ENCODE peak calls at places on chromosomes 6 and 20, in nine cellular contexts. One of them, this sample, is unnamed.

GRCh38 chr20:16580596-16580995 is 7.3 kb upstream of the KIF16B start:
- DNase-seq in heart left ventricle: no peak
- DNase-seq in dorsolateral prefrontal cortex: no peak
- DNase-seq in CD8-positive, alpha-beta T cell: no peak
- DNase-seq in cardiac fibroblast: no peak
- DNase-seq in neural progenitor cell: no peak
- DNase-seq in hepatocyte: no peak
- DNase-seq in mucosa of descending colon: no peak
- DNase-seq in brain microvascular endothelial cell: no peak
- DNase-seq in this sample: peak

GRCh38 chr20:25127761-25128537 is 46.0 kb upstream of the VSX1 start:
- DNase-seq in heart left ventricle: no peak
- DNase-seq in dorsolateral prefrontal cortex: no peak
- DNase-seq in CD8-positive, alpha-beta T cell: no peak
- DNase-seq in cardiac fibroblast: no peak
- DNase-seq in neural progenitor cell: no peak
- DNase-seq in hepatocyte: no peak
- DNase-seq in mucosa of descending colon: no peak
- DNase-seq in brain microvascular endothelial cell: no peak
- DNase-seq in this sample: no peak

GRCh38 chr20:50758469-50758868 is 27.1 kb downstream of the PARD6B start:
- DNase-seq in heart left ventricle: no peak
- DNase-seq in dorsolateral prefrontal cortex: no peak
- DNase-seq in CD8-positive, alpha-beta T cell: no peak
- DNase-seq in cardiac fibroblast: peak
- DNase-seq in neural progenitor cell: no peak
- DNase-seq in hepatocyte: no peak
- DNase-seq in mucosa of descending colon: no peak
- DNase-seq in brain microvascular endothelial cell: no peak
- DNase-seq in this sample: peak

GRCh38 chr20:5844063-5844681 is 94.0 kb downstream of the SHLD1 start:
- DNase-seq in heart left ventricle: no peak
- DNase-seq in dorsolateral prefrontal cortex: no peak
- DNase-seq in CD8-positive, alpha-beta T cell: peak
- DNase-seq in cardiac fibroblast: peak
- DNase-seq in neural progenitor cell: no peak
- DNase-seq in hepatocyte: no peak
- DNase-seq in mucosa of descending colon: no peak
- DNase-seq in brain microvascular endothelial cell: peak
- DNase-seq in this sample: no peak

GRCh38 chr6:129901910-129902309 is 40.8 kb upstream of the TMEM244 start:
- DNase-seq in heart left ventricle: no peak
- DNase-seq in dorsolateral prefrontal cortex: no peak
- DNase-seq in CD8-positive, alpha-beta T cell: no peak
- DNase-seq in cardiac fibroblast: peak
- DNase-seq in neural progenitor cell: no peak
- DNase-seq in hepatocyte: no peak
- DNase-seq in mucosa of descending colon: no peak
- DNase-seq in brain microvascular endothelial cell: peak
- DNase-seq in this sample: no peak

GRCh38 chr6:43957273-43957672 is 170.0 kb downstream of the MRPL14 start:
- DNase-seq in heart left ventricle: no peak
- DNase-seq in dorsolateral prefrontal cortex: no peak
- DNase-seq in CD8-positive, alpha-beta T cell: no peak
- DNase-seq in cardiac fibroblast: no peak
- DNase-seq in neural progenitor cell: no peak
- DNase-seq in hepatocyte: no peak
- DNase-seq in mucosa of descending colon: no peak
- DNase-seq in brain microvascular endothelial cell: no peak
- DNase-seq in this sample: no peak

GRCh38 chr20:48879609-48880008 is 41.9 kb upstream of the ARFGEF2 start:
- DNase-seq in heart left ventricle: no peak
- DNase-seq in dorsolateral prefrontal cortex: no peak
- DNase-seq in CD8-positive, alpha-beta T cell: no peak
- DNase-seq in cardiac fibroblast: peak
- DNase-seq in neural progenitor cell: no peak
- DNase-seq in hepatocyte: no peak
- DNase-seq in mucosa of descending colon: no peak
- DNase-seq in brain microvascular endothelial cell: peak
- DNase-seq in this sample: no peak

GRCh38 chr6:27863962-27864905 is 48.0 kb downstream of the OR2B2 start:
- DNase-seq in heart left ventricle: no peak
- DNase-seq in dorsolateral prefrontal cortex: no peak
- DNase-seq in CD8-positive, alpha-beta T cell: no peak
- DNase-seq in cardiac fibroblast: peak
- DNase-seq in neural progenitor cell: no peak
- DNase-seq in hepatocyte: no peak
- DNase-seq in mucosa of descending colon: no peak
- DNase-seq in brain microvascular endothelial cell: peak
- DNase-seq in this sample: peak

GRCh38 chr6:252775-253526 is 39.3 kb upstream of the DUSP22 start:
- DNase-seq in heart left ventricle: no peak
- DNase-seq in dorsolateral prefrontal cortex: no peak
- DNase-seq in CD8-positive, alpha-beta T cell: no peak
- DNase-seq in cardiac fibroblast: no peak
- DNase-seq in neural progenitor cell: no peak
- DNase-seq in hepatocyte: no peak
- DNase-seq in mucosa of descending colon: no peak
- DNase-seq in brain microvascular endothelial cell: no peak
- DNase-seq in this sample: no peak

GRCh38 chr6:85747093-85747492 is 104.4 kb upstream of the SYNCRIP start:
- DNase-seq in heart left ventricle: no peak
- DNase-seq in dorsolateral prefrontal cortex: no peak
- DNase-seq in CD8-positive, alpha-beta T cell: no peak
- DNase-seq in cardiac fibroblast: peak
- DNase-seq in neural progenitor cell: no peak
- DNase-seq in hepatocyte: no peak
- DNase-seq in mucosa of descending colon: no peak
- DNase-seq in brain microvascular endothelial cell: no peak
- DNase-seq in this sample: no peak

GRCh38 chr6:112253842-112254816 is at the start of gene LAMA4:
- DNase-seq in heart left ventricle: peak
- DNase-seq in dorsolateral prefrontal cortex: no peak
- DNase-seq in CD8-positive, alpha-beta T cell: no peak
- DNase-seq in cardiac fibroblast: peak
- DNase-seq in neural progenitor cell: peak
- DNase-seq in hepatocyte: peak
- DNase-seq in mucosa of descending colon: no peak
- DNase-seq in brain microvascular endothelial cell: peak
- DNase-seq in this sample: peak

GRCh38 chr20:64165866-64166600 is 1.8 kb downstream of the MYT1 start:
- DNase-seq in heart left ventricle: no peak
- DNase-seq in dorsolateral prefrontal cortex: no peak
- DNase-seq in CD8-positive, alpha-beta T cell: no peak
- DNase-seq in cardiac fibroblast: no peak
- DNase-seq in neural progenitor cell: no peak
- DNase-seq in hepatocyte: no peak
- DNase-seq in mucosa of descending colon: no peak
- DNase-seq in brain microvascular endothelial cell: no peak
- DNase-seq in this sample: no peak

GRCh38 chr20:15967334-15967733 is 605.9 kb downstream of the KIF16B start:
- DNase-seq in heart left ventricle: no peak
- DNase-seq in dorsolateral prefrontal cortex: no peak
- DNase-seq in CD8-positive, alpha-beta T cell: no peak
- DNase-seq in cardiac fibroblast: no peak
- DNase-seq in neural progenitor cell: no peak
- DNase-seq in hepatocyte: no peak
- DNase-seq in mucosa of descending colon: no peak
- DNase-seq in brain microvascular endothelial cell: no peak
- DNase-seq in this sample: no peak

GRCh38 chr6:95410168-95410567 is 167.2 kb upstream of the MANEA start:
- DNase-seq in heart left ventricle: no peak
- DNase-seq in dorsolateral prefrontal cortex: no peak
- DNase-seq in CD8-positive, alpha-beta T cell: no peak
- DNase-seq in cardiac fibroblast: no peak
- DNase-seq in neural progenitor cell: no peak
- DNase-seq in hepatocyte: no peak
- DNase-seq in mucosa of descending colon: no peak
- DNase-seq in brain microvascular endothelial cell: no peak
- DNase-seq in this sample: no peak
- H3K4me3 ChIP-seq in heart left ventricle: no peak
- H3K4me3 ChIP-seq in dorsolateral prefrontal cortex: no peak
- H3K4me3 ChIP-seq in CD8-positive, alpha-beta T cell: no peak
- H3K4me3 ChIP-seq in cardiac fibroblast: no peak
- H3K4me3 ChIP-seq in neural progenitor cell: no peak
- H3K4me3 ChIP-seq in hepatocyte: no peak
- H3K4me3 ChIP-seq in mucosa of descending colon: no peak
- H3K4me3 ChIP-seq in brain microvascular endothelial cell: no peak
- H3K4me3 ChIP-seq in this sample: no peak

DNA sequence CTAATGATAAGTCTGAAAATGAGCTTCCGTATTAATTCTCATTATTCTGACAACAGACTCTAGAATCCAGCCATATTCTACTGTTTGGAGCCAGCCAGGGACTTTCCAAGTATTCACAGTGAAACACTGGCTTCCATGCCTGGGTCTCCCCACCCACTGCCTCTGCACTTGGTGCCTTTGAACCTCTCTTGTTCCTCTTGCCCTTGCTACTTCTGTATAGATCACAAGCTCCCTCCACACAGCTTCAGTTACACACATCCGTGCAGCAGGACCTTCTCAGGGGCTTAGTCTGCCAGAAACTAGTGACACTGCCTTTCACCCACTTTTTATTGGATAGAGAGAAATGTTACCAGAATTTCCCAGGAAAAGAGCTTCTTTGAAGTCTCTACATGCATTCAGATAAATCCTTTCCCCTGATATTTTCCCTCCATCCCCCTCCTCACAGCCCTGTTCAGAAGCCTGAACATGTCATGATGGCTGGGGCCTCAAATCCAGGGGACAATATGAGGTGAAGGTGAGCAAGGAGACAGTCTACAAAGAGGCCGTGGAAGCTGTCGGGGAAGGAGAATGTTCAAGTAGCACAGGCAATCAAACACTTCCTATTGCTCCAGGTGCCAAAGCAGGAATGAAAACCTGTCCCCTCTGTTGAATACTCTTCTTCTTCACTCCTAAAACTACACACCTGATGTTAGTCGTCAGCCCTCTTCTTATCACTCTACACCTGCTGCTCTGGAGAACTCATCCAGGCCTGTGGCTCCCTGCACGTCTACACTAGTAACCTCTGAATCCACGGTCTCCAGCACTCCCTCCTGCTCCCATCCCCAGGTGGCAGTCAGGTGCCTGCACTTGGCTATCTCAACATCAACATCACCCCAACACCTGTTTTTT is 20.1 kb upstream of the HLA-DOA start:
- DNase-seq in heart left ventricle: peak
- DNase-seq in dorsolateral prefrontal cortex: no peak
- DNase-seq in CD8-positive, alpha-beta T cell: no peak
- DNase-seq in cardiac fibroblast: no peak
- DNase-seq in neural progenitor cell: no peak
- DNase-seq in hepatocyte: no peak
- DNase-seq in mucosa of descending colon: no peak
- DNase-seq in brain microvascular endothelial cell: peak
- DNase-seq in this sample: no peak
- TF ChIP-seq CTCF in heart left ventricle: no peak
- TF ChIP-seq CTCF in dorsolateral prefrontal cortex: no peak
- TF ChIP-seq CTCF in CD8-positive, alpha-beta T cell: no peak
- TF ChIP-seq CTCF in cardiac fibroblast: no peak
- TF ChIP-seq CTCF in neural progenitor cell: no peak
- TF ChIP-seq CTCF in hepatocyte: no peak
- TF ChIP-seq CTCF in mucosa of descending colon: no peak
- TF ChIP-seq CTCF in brain microvascular endothelial cell: no peak
- TF ChIP-seq CTCF in this sample: no peak

GRCh38 chr6:24691550-24691949 is 24.7 kb downstream of the ACOT13 start:
- DNase-seq in heart left ventricle: no peak
- DNase-seq in dorsolateral prefrontal cortex: no peak
- DNase-seq in CD8-positive, alpha-beta T cell: no peak
- DNase-seq in cardiac fibroblast: no peak
- DNase-seq in neural progenitor cell: no peak
- DNase-seq in hepatocyte: no peak
- DNase-seq in mucosa of descending colon: no peak
- DNase-seq in brain microvascular endothelial cell: no peak
- DNase-seq in this sample: no peak

GRCh38 chr6:24692851-24693592 is 25.9 kb downstream of the C6orf62 start:
- DNase-seq in heart left ventricle: no peak
- DNase-seq in dorsolateral prefrontal cortex: no peak
- DNase-seq in CD8-positive, alpha-beta T cell: no peak
- DNase-seq in cardiac fibroblast: no peak
- DNase-seq in neural progenitor cell: no peak
- DNase-seq in hepatocyte: no peak
- DNase-seq in mucosa of descending colon: no peak
- DNase-seq in brain microvascular endothelial cell: no peak
- DNase-seq in this sample: no peak

GRCh38 chr6:24692003-24692402 is 25.1 kb downstream of the ACOT13 start:
- DNase-seq in heart left ventricle: peak
- DNase-seq in dorsolateral prefrontal cortex: no peak
- DNase-seq in CD8-positive, alpha-beta T cell: no peak
- DNase-seq in cardiac fibroblast: no peak
- DNase-seq in neural progenitor cell: no peak
- DNase-seq in hepatocyte: no peak
- DNase-seq in mucosa of descending colon: no peak
- DNase-seq in brain microvascular endothelial cell: no peak
- DNase-seq in this sample: no peak

GRCh38 chr6:24694198-24694597 is 24.8 kb downstream of the C6orf62 start:
- DNase-seq in heart left ventricle: no peak
- DNase-seq in dorsolateral prefrontal cortex: no peak
- DNase-seq in CD8-positive, alpha-beta T cell: no peak
- DNase-seq in cardiac fibroblast: no peak
- DNase-seq in neural progenitor cell: no peak
- DNase-seq in hepatocyte: no peak
- DNase-seq in mucosa of descending colon: no peak
- DNase-seq in brain microvascular endothelial cell: no peak
- DNase-seq in this sample: no peak

DNA sequence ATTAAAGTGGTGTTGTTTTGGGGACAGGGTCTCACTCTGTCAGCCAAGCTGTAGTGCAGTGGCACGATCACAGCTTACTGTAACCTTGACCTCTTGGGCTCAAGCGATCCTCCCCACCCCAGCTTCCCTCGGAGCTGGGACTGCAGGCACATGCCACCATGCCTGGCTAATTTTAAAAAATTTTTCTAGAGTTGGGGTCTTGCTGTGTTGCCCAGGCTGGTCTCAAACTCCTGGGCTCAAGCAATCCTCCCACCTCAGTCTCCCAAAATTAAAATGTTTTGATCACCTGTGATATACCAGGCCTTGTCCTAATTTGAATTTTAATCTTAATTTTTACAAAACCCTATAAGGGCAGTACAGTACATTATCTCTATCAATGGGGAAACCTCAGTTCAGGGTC is 25.5 kb downstream of the ACOT13 start:
- DNase-seq in heart left ventricle: no peak
- DNase-seq in dorsolateral prefrontal cortex: no peak
- DNase-seq in CD8-positive, alpha-beta T cell: no peak
- DNase-seq in cardiac fibroblast: no peak
- DNase-seq in neural progenitor cell: no peak
- DNase-seq in hepatocyte: no peak
- DNase-seq in mucosa of descending colon: no peak
- DNase-seq in brain microvascular endothelial cell: no peak
- DNase-seq in this sample: no peak
- H3K4me3 ChIP-seq in heart left ventricle: no peak
- H3K4me3 ChIP-seq in dorsolateral prefrontal cortex: no peak
- H3K4me3 ChIP-seq in CD8-positive, alpha-beta T cell: no peak
- H3K4me3 ChIP-seq in cardiac fibroblast: no peak
- H3K4me3 ChIP-seq in neural progenitor cell: no peak
- H3K4me3 ChIP-seq in hepatocyte: no peak
- H3K4me3 ChIP-seq in mucosa of descending colon: no peak
- H3K4me3 ChIP-seq in brain microvascular endothelial cell: no peak
- H3K4me3 ChIP-seq in this sample: no peak

DNA sequence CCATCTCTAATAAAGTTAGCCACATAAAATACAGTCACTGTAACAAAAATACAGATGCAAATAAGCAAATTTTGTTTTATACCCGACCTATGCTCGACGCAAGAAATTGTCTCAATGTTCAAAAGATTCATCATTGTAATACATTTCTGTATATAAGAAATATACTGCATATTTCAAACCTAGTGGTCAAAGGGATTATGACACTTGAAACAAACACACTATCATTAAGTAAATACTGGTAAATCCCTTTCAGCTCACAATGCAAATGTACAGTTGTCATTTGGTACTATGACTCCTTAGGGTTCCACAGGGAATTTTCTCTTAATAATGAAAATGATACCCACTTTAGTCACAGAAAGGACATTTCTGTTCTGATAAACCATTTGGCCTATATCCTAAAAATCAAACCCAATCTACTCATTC is 2.2 kb downstream of the HIVEP2 start:
- DNase-seq in heart left ventricle: no peak
- DNase-seq in dorsolateral prefrontal cortex: no peak
- DNase-seq in CD8-positive, alpha-beta T cell: no peak
- DNase-seq in cardiac fibroblast: peak
- DNase-seq in neural progenitor cell: no peak
- DNase-seq in hepatocyte: peak
- DNase-seq in mucosa of descending colon: no peak
- DNase-seq in brain microvascular endothelial cell: no peak
- DNase-seq in this sample: no peak
- TF ChIP-seq CTCF in heart left ventricle: peak
- TF ChIP-seq CTCF in dorsolateral prefrontal cortex: peak
- TF ChIP-seq CTCF in CD8-positive, alpha-beta T cell: peak
- TF ChIP-seq CTCF in cardiac fibroblast: peak
- TF ChIP-seq CTCF in neural progenitor cell: peak
- TF ChIP-seq CTCF in hepatocyte: peak
- TF ChIP-seq CTCF in mucosa of descending colon: peak
- TF ChIP-seq CTCF in brain microvascular endothelial cell: peak
- TF ChIP-seq CTCF in this sample: peak